ENCODE peak calls at places on chromosomes 3 and 15, in nine cellular contexts. J is fibroblast of villous mesenchyme; I is foreskin fibroblast; G is lower leg skin; S is aorta; M is GM23248; U is epithelial cell of esophagus; Y is fibroblast of mammary gland; C is CD8-positive, alpha-beta memory T cell. F is an unnamed sample.

GRCh38 chr3:158488670-158489069 is 82.3 kb upstream of the MLF1 start:
- DNase-seq in U (peak), I (peak), Y (no peak), C (no peak), J (peak), S (no peak), G (no peak), M (no peak), F (no peak)

GRCh38 chr3:133663569-133664313 is 2.0 kb upstream of the TOPBP1 start:
- DNase-seq in C (peak), I (peak), G (no peak), M (peak), Y (peak), J (peak), U (peak), S (no peak), F (no peak)

GRCh38 chr3:76134166-76134565 is 348.8 kb upstream of the ZNF717 start:
- DNase-seq in G (no peak), I (peak), U (peak), M (peak), Y (peak), C (no peak), S (no peak), J (peak), F (no peak)

GRCh38 chr3:175484666-175485065 is 625.5 kb downstream of the NAALADL2 start:
- DNase-seq in M (no peak), Y (no peak), G (no peak), S (no peak), J (no peak), C (no peak), U (no peak), I (no peak), F (no peak)

GRCh38 chr3:173743111-173743510 is 345.6 kb downstream of the NLGN1 start:
- DNase-seq in Y (peak), J (no peak), I (peak), U (peak), C (no peak), S (no peak), G (no peak), M (peak), F (no peak)

GRCh38 chr15:84824260-84824690 is 7.1 kb downstream of the ALPK3 start:
- DNase-seq in U (no peak), S (no peak), M (peak), C (no peak), Y (peak), I (no peak), G (peak), J (no peak), F (no peak)

GRCh38 chr3:100158877-100159563 is 44.7 kb upstream of the FILIP1L start:
- DNase-seq in G (no peak), C (no peak), M (peak), J (peak), Y (peak), I (peak), U (no peak), S (no peak), F (no peak)

GRCh38 chr3:39088889-39089288 is 18.5 kb downstream of the GORASP1 start:
- DNase-seq in M (peak), U (no peak), C (no peak), S (no peak), Y (peak), G (no peak), J (peak), I (peak), F (no peak)

GRCh38 chr3:127038923-127039581 is 56.1 kb downstream of the PLXNA1 start:
- DNase-seq in S (peak), C (no peak), G (no peak), U (no peak), J (no peak), I (no peak), Y (no peak), M (no peak), F (no peak)

GRCh38 chr3:77122610-77123009 is 82.7 kb downstream of the ROBO2 start:
- DNase-seq in C (no peak), Y (no peak), M (no peak), G (no peak), J (no peak), S (no peak), I (no peak), U (no peak), F (no peak)

GRCh38 chr3:62172199-62172598 is 201.2 kb downstream of the FEZF2 start:
- DNase-seq in C (no peak), G (no peak), Y (no peak), S (no peak), J (no peak), U (no peak), I (no peak), M (no peak), F (no peak)

GRCh38 chr3:28745904-28746617 is 397.4 kb upstream of the AZI2 start:
- DNase-seq in G (no peak), J (no peak), U (no peak), C (no peak), S (no peak), I (peak), M (peak), Y (peak), F (no peak)

GRCh38 chr3:159929181-159929893 is 59.3 kb upstream of the IL12A start:
- DNase-seq in J (peak), Y (peak), S (peak), C (no peak), I (peak), M (peak), G (no peak), U (peak), F (no peak)

GRCh38 chr3:37806505-37807291 is 55.0 kb upstream of the CTDSPL start:
- DNase-seq in Y (no peak), G (no peak), J (no peak), U (no peak), I (no peak), S (no peak), C (no peak), M (no peak), F (no peak)

GRCh38 chr3:188007897-188008296 is 146.1 kb upstream of the LPP start:
- DNase-seq in C (no peak), G (no peak), J (no peak), S (peak), M (no peak), Y (no peak), I (no peak), U (no peak), F (no peak)

GRCh38 chr15:25838191-25838870 is 24.8 kb downstream of the ATP10A start:
- DNase-seq in I (no peak), Y (no peak), C (no peak), S (no peak), M (no peak), U (no peak), J (no peak), G (no peak), F (no peak)

GRCh38 chr15:98805434-98806274 is 157.3 kb downstream of the IGF1R start:
- DNase-seq in Y (no peak), J (peak), G (no peak), C (no peak), U (no peak), M (peak), I (no peak), S (no peak), F (no peak)

GRCh38 chr15:101295607-101296225 is 668 bp upstream of the SNRPA1 start:
- DNase-seq in M (peak), U (no peak), S (no peak), I (peak), C (no peak), J (peak), Y (peak), G (no peak), F (no peak)

GRCh38 chr3:39531681-39532080 is 64.2 kb downstream of the MOBP start:
- DNase-seq in G (no peak), I (peak), S (no peak), M (peak), Y (peak), J (peak), C (no peak), U (peak), F (no peak)

GRCh38 chr3:117622130-117622841 is 912.7 kb downstream of the TUSC7 start:
- DNase-seq in S (no peak), C (no peak), G (no peak), I (peak), M (peak), Y (peak), U (peak), J (peak), F (no peak)

GRCh38 chr3:3665961-3666640 is 133.1 kb upstream of the LRRN1 start:
- DNase-seq in G (no peak), S (no peak), I (no peak), Y (no peak), M (no peak), C (no peak), J (no peak), U (no peak), F (no peak)

GRCh38 chr3:71944482-71944881 is 159.5 kb upstream of the PROK2 start:
- DNase-seq in I (no peak), G (no peak), Y (no peak), S (no peak), M (no peak), U (no peak), J (no peak), C (no peak), F (no peak)

GRCh38 chr3:11638669-11639402 is 4.9 kb downstream of the VGLL4 start:
- DNase-seq in I (peak), S (no peak), C (no peak), Y (peak), G (no peak), M (peak), U (peak), J (no peak), F (no peak)
- H3K4me3 ChIP-seq in I (peak), S (no peak), C (no peak), Y (peak), G (no peak), M (peak), U (no peak), J (peak), F (peak)

GRCh38 chr3:157174616-157175498 is 14.9 kb upstream of the CCNL1 start:
- DNase-seq in Y (peak), U (peak), M (peak), I (peak), J (peak), C (peak), G (peak), S (peak), F (peak)

GRCh38 chr3:157176108-157176507 is 16.2 kb upstream of the CCNL1 start:
- DNase-seq in U (no peak), S (no peak), G (no peak), Y (peak), I (peak), C (no peak), J (peak), M (peak), F (no peak)

GRCh38 chr3:157172746-157173145 is 12.8 kb upstream of the CCNL1 start:
- DNase-seq in M (no peak), C (no peak), I (no peak), U (no peak), Y (no peak), G (no peak), J (no peak), S (no peak), F (no peak)

GRCh38 chr3:157174265-157174615 is 14.3 kb upstream of the CCNL1 start:
- DNase-seq in Y (no peak), C (no peak), J (no peak), U (peak), G (no peak), S (no peak), I (no peak), M (peak), F (no peak)

DNA sequence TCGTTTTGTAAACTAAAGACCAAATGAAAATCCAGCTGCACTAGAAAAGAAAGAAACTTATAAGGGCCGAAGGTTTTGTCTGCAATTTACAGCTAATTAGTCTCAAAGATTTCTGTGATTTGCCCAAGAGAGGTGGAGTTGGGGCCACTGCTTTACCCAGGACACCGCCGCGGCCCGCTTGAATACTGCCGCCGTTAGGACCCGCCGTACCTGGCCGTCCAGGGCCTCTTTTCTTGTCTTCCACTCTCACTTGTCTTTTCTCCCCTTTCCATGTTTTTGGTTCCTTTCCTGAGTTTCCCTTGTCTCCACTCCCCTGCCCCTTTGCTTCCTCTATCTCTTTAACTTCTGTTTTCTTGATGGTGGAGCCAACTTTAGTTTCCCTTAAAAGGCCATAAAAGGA is 15.7 kb upstream of the CCNL1 start:
- DNase-seq in U (peak), C (no peak), S (peak), G (no peak), Y (no peak), M (peak), J (peak), I (peak), F (no peak)
- H3K4me3 ChIP-seq in U (peak), C (peak), S (peak), G (peak), Y (peak), M (peak), J (peak), I (peak), F (peak)

GRCh38 chr3:195209836-195210551 is 61.0 kb downstream of the XXYLT1 start:
- DNase-seq in M (peak), C (no peak), Y (peak), I (peak), J (peak), G (peak), U (no peak), S (peak), F (no peak)
- H3K4me3 ChIP-seq in M (peak), C (no peak), Y (peak), I (peak), J (no peak), G (no peak), U (no peak), S (no peak), F (no peak)

DNA sequence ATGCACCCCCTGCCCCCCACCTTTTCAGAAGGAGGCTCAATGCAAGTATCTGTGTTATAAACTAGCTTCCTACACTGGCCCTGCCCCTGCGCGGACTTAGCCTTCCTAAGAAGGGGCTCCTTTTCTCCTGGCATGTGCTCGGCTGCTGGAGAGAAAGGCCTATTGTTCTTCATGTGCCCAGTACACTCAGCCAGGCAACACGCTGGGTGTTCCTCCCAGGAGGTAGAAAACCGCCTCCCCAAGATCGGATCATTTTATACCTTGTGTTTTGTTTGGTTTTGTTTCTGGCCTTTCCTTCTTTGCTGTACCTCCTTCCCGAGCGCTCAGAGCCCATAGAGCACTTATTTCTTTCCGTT is 30.2 kb downstream of the CCNL1 start:
- DNase-seq in M (no peak), I (no peak), C (no peak), G (no peak), U (peak), J (no peak), Y (no peak), S (no peak), F (peak)
- H3K4me3 ChIP-seq in M (no peak), I (no peak), C (peak), G (no peak), U (no peak), J (no peak), Y (no peak), S (no peak), F (no peak)

DNA sequence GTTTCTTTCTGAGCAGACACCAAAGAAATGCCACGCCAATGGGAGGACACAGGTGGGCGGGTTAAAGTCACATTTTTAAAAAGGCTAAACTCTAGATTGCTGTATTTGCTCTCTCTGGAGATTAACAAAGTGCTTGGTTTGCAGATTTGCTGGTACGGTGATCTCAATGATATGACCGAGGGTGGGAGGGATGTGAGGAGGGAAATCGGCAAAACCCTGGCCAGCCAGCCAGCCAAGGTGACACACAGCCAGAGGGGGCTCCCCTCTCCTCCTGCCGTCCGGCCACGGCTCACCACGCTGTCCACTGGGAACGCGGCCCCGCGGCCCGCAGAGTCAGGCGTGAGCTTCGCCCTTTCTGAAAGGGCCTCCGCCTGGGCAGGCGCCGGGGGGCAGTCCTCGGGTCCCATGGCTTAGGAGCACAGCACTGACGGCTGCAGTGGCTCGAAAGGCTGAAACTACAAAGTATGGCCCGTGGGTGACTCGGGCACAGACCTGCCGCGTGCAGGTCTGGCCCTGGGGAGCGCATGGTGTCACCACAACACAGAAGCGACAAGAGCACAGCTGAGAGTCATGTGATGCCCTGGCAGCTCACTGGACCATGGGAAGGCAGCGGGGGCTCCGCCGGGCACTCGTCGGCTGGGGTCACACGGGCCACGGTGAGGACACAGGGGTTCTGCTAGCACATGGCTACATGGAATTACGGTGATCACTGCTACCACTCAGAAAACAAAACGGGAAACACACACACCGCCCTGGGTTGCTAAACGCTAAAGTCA is 57.8 kb upstream of the RPL32 start:
- DNase-seq in G (no peak), U (no peak), C (no peak), I (no peak), Y (no peak), J (no peak), M (no peak), S (no peak), F (no peak)
- H3K4me3 ChIP-seq in G (no peak), U (no peak), C (no peak), I (no peak), Y (no peak), J (no peak), M (no peak), S (no peak), F (no peak)

DNA sequence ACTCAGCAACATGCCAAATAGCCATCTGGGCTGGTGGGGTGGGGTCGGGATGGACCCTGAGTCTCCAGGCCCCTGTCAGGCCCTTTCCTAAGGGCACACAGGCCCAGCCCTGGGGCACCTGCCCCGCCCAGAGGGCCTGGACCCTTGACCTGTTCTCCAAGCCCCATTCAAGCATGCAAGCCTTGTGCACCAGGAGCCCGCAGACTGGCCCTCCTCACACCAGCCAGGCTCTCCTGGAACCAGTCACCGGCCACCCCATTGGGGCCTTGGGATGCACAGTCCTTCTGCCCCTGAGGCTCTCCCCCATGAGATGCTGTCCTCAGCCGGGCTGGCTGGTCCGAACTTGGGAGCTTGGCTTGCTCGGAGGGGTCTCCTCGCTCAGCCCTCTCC is 20.6 kb upstream of the KLF13 start:
- DNase-seq in C (no peak), J (no peak), G (peak), U (no peak), S (no peak), M (no peak), I (no peak), Y (no peak), F (peak)
- H3K4me3 ChIP-seq in C (no peak), J (no peak), G (no peak), U (no peak), S (no peak), M (no peak), I (no peak), Y (no peak), F (no peak)

GRCh38 chr3:146164951-146165350 is 4.0 kb upstream of the PLOD2 start:
- DNase-seq in G (no peak), J (no peak), S (no peak), C (no peak), Y (no peak), M (no peak), I (no peak), U (peak), F (no peak)

GRCh38 chr3:146164071-146164470 is 3.1 kb upstream of the PLOD2 start:
- DNase-seq in Y (peak), G (no peak), U (peak), I (peak), J (no peak), C (no peak), M (peak), S (no peak), F (no peak)

GRCh38 chr3:146163584-146163983 is 2.6 kb upstream of the PLOD2 start:
- DNase-seq in C (no peak), J (peak), S (no peak), M (peak), Y (peak), G (no peak), U (peak), I (peak), F (no peak)

GRCh38 chr3:146165370-146165769 is 4.4 kb upstream of the PLOD2 start:
- DNase-seq in G (no peak), U (peak), I (peak), C (no peak), S (no peak), M (peak), J (peak), Y (peak), F (no peak)

GRCh38 chr3:146164506-146164905 is 3.5 kb upstream of the PLOD2 start:
- DNase-seq in S (no peak), U (no peak), G (no peak), Y (no peak), M (no peak), C (no peak), I (no peak), J (no peak), F (no peak)
- H3K4me3 ChIP-seq in S (no peak), U (no peak), G (no peak), Y (no peak), M (no peak), C (no peak), I (no peak), J (no peak), F (no peak)

DNA sequence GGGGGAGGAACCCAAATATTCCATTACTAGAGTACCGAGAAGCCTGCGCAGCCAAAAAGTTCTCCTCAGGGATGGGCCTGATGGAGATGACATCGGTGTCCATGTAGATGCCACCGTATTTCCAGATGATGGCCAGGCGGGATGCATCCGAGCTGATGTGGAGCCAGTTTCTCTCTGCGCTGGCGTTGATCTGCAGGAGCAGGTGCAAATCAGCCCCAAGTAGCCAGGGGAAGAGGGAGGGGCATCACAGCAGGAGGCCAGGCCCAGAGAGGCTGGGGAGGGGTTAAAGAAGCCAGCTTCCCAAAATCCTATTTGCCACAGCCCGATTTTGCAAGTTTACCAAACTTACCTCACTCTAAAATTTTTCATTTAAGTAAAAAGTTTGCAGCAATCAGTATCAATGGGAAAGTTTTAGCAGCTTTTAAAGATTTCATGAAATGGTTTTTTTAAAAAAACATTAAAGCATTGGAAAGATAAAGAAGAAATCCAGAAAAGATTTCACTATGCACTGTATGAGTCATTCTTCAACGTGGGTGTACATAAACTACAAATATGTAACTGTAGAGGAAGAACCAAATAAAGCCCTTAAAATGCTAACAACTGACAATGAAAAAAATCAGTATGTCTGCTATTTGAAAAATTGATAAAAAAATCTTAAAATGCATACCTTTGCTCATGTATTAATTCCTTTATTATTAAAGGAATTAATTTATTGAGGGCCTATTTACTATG is 7.3 kb downstream of the A4GNT start:
- DNase-seq in G (peak), C (no peak), S (no peak), Y (peak), M (peak), J (peak), I (peak), U (peak), F (no peak)
- H3K4me3 ChIP-seq in G (no peak), C (no peak), S (no peak), Y (peak), M (peak), J (no peak), I (no peak), U (no peak), F (no peak)